ENCODE peak calls at places on chromosome 7, in eight cellular contexts. V is NCI-H345; D is activated CD8-positive, alpha-beta memory T cell treated with anti-CD3 and anti-CD28 coated beads for 1 hour; Y is CD8-positive, alpha-beta T cell; X is foreskin keratinocyte; N is iris pigment epithelial cell; W is psoas muscle; M is cardiac fibroblast. O is an unnamed sample.

GRCh38 chr7:22411977-22412693 is 55.2 kb upstream of the RAPGEF5 start:
- DNase-seq in V (no peak), D (no peak), Y (no peak), X (no peak), N (no peak), W (no peak), M (no peak), O (no peak)

GRCh38 chr7:73704640-73705550 is 14.6 kb downstream of the STX1A start:
- DNase-seq in V (no peak), D (no peak), Y (no peak), X (no peak), N (peak; percentile 71), W (no peak), M (peak; percentile 63), O (no peak)

GRCh38 chr7:47596502-47597202 is 14.7 kb upstream of the TNS3 start:
- DNase-seq in V (no peak), D (no peak), Y (no peak), X (no peak), N (no peak), W (peak; percentile 79), M (peak; percentile 67), O (no peak)

GRCh38 chr7:16089801-16090200 is 331.5 kb downstream of the CRPPA start:
- DNase-seq in V (no peak), D (no peak), Y (no peak), X (no peak), N (no peak), W (no peak), M (no peak), O (no peak)

GRCh38 chr7:154171422-154171821 is 119.2 kb downstream of the DPP6 start:
- DNase-seq in V (peak; percentile 53), D (no peak), Y (no peak), X (no peak), N (no peak), W (no peak), M (no peak), O (no peak)

GRCh38 chr7:130972201-130972600 is 238.2 kb upstream of the KLF14 start:
- DNase-seq in V (no peak), D (no peak), Y (no peak), X (no peak), N (no peak), W (no peak), M (no peak), O (no peak)

GRCh38 chr7:55573526-55573925 is 1.2 kb upstream of the VOPP1 start:
- DNase-seq in V (no peak), D (no peak), Y (no peak), X (no peak), N (peak; percentile 42), W (no peak), M (peak; percentile 16), O (no peak)

GRCh38 chr7:115300228-115300870 is 378.5 kb downstream of the MDFIC start:
- DNase-seq in V (no peak), D (no peak), Y (no peak), X (peak; percentile 17), N (peak; percentile 32), W (no peak), M (peak; percentile 11), O (no peak)

GRCh38 chr7:95478139-95479037 is 7.4 kb upstream of the ASB4 start:
- DNase-seq in V (peak; percentile 21), D (no peak), Y (no peak), X (no peak), N (no peak), W (no peak), M (peak; percentile 76), O (no peak)

GRCh38 chr7:150847536-150847935 is 4.8 kb upstream of the AOC1 start:
- DNase-seq in V (no peak), D (no peak), Y (no peak), X (no peak), N (no peak), W (no peak), M (no peak), O (no peak)

GRCh38 chr7:47513741-47514241 is 68.1 kb downstream of the TNS3 start:
- DNase-seq in V (no peak), D (no peak), Y (no peak), X (no peak), N (peak; percentile 88), W (no peak), M (peak; percentile 75), O (no peak)

GRCh38 chr7:123805287-123805686 is 39.7 kb upstream of the HYAL4 start:
- DNase-seq in V (no peak), D (no peak), Y (no peak), X (no peak), N (no peak), W (no peak), M (no peak), O (no peak)

GRCh38 chr7:78254397-78255055 is 456.0 kb downstream of the PHTF2 start:
- DNase-seq in V (peak; percentile 73), D (no peak), Y (no peak), X (no peak), N (no peak), W (no peak), M (no peak), O (no peak)

GRCh38 chr7:113026941-113027340 is 59.7 kb downstream of the GPR85 start:
- DNase-seq in V (no peak), D (no peak), Y (no peak), X (no peak), N (peak; percentile 3), W (no peak), M (no peak), O (no peak)

GRCh38 chr7:3559178-3559765 is 258.2 kb downstream of the SDK1 start:
- DNase-seq in V (peak; percentile 6), D (no peak), Y (no peak), X (peak; percentile 70), N (peak; percentile 96), W (no peak), M (peak; percentile 95), O (no peak)

GRCh38 chr7:53518319-53518718 is 482.9 kb downstream of the POM121L12 start:
- DNase-seq in V (no peak), D (no peak), Y (no peak), X (no peak), N (no peak), W (no peak), M (no peak), O (no peak)

GRCh38 chr7:51135576-51135975 is 181.0 kb downstream of the COBL start:
- DNase-seq in V (no peak), D (no peak), Y (no peak), X (no peak), N (no peak), W (no peak), M (peak; percentile 2), O (no peak)

GRCh38 chr7:118153551-118154177 is 30.3 kb upstream of the LSM8 start:
- DNase-seq in V (peak; percentile 50), D (no peak), Y (peak; percentile 6), X (no peak), N (peak; percentile 47), W (no peak), M (peak; percentile 30), O (no peak)

GRCh38 chr7:77467453-77467852 is 51.3 kb upstream of the GSAP start:
- DNase-seq in V (no peak), D (no peak), Y (no peak), X (no peak), N (peak; percentile 10), W (peak; percentile 54), M (no peak), O (no peak)